ENCODE peak calls at places on chromosome 16, in four cellular contexts. I is kidney; M is adrenal gland; X is effector memory CD4-positive, alpha-beta T cell. S is an unnamed sample. For H3K4me1, the result is how much of the 10 kb centered on the place peaks cover.

GRCh38 chr16:12513057-12513790 is 290.5 kb downstream of the CPPED1 start:
- DNase-seq in I (no peak), M (no peak), X (no peak), S (no peak)

GRCh38 chr16:17196526-17196925 is 274.2 kb downstream of the XYLT1 start:
- DNase-seq in I (no peak), M (no peak), X (no peak), S (no peak)

GRCh38 chr16:48276102-48276501 is 28.8 kb upstream of the ABCC11 start:
- DNase-seq in I (no peak), M (peak), X (no peak), S (no peak)

GRCh38 chr16:1532081-1532760 is 1.2 kb upstream of the TMEM204 start:
- DNase-seq in I (peak), M (no peak), X (no peak), S (peak)

GRCh38 chr16:17519556-17519955 is 48.8 kb upstream of the XYLT1 start:
- DNase-seq in I (no peak), M (no peak), X (no peak), S (no peak)

GRCh38 chr16:27678955-27679354 is 129.0 kb downstream of the KATNIP start:
- DNase-seq in I (no peak), M (no peak), X (no peak), S (no peak)

GRCh38 chr16:1152123-1152638 is 725 bp upstream of the CACNA1H start:
- DNase-seq in I (no peak), M (no peak), X (no peak), S (no peak)

GRCh38 chr16:80936410-80936809 is 70.3 kb downstream of the CMC2 start:
- DNase-seq in I (no peak), M (no peak), X (no peak), S (no peak)

GRCh38 chr16:61887903-61888302 is 148.3 kb downstream of the CDH8 start:
- DNase-seq in I (no peak), M (peak), X (no peak), S (no peak)

DNA sequence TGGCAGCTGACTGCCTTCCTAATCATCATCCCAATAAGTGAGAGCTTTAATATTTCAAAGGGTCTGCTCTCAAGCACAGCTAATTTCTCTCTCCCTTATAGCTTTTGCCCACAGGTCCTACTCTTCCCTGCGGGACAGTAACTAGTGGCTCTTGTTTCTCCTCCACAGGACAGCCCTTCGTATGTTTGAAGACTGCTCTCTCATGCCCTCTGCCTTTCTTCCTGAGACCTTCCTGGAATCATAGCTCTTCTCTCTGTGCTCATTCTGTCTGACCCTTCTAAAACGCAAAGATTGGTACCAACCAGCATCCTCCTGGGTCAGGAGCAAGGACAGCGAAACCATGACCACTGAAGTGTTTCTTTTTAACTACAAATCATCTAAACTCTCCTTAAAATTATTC is 168.9 kb downstream of the GRIN2A start:
- DNase-seq in I (no peak), M (no peak), X (no peak), S (no peak)
- H3K27ac ChIP-seq in I (no peak), M (no peak), X (no peak), S (no peak)

GRCh38 chr16:2831203-2831602 is 1.1 kb downstream of the ZG16B start:
- DNase-seq in I (no peak), M (no peak), X (no peak), S (no peak)
- H3K4me1 ChIP-seq in I (under half), M (under half), X (under half), S (under half)

GRCh38 chr16:79644977-79645667 is 44.6 kb upstream of the MAF start:
- DNase-seq in I (no peak), M (no peak), X (no peak), S (no peak)

GRCh38 chr16:79642652-79643051 is 42.1 kb upstream of the MAF start:
- DNase-seq in I (no peak), M (no peak), X (no peak), S (no peak)

GRCh38 chr16:79648846-79649245 is 48.3 kb upstream of the MAF start:
- DNase-seq in I (no peak), M (no peak), X (no peak), S (no peak)

GRCh38 chr16:79647586-79647985 is 47.0 kb upstream of the MAF start:
- DNase-seq in I (no peak), M (no peak), X (no peak), S (no peak)

DNA sequence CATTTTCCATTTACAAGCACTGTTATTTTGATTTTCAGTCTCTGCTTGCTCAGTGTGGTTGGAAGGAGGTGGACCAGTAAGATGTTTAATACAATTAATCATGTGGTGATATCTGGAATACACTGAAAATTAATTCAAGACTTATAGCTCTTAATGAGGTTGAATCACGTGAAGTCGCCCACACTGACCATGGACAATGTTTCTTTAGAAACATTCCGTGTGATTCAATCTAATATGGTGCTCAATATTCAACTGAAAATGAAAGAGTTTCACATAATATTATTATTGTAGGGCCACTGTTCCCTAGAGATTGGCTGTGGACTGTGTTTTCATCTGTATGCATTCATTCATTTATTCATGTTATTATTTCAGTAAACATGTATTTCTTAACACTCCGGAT is 45.2 kb upstream of the MAF start:
- DNase-seq in I (no peak), M (no peak), X (no peak), S (no peak)
- H3K27ac ChIP-seq in I (no peak), M (no peak), X (no peak), S (no peak)

GRCh38 chr16:85541619-85542547 is 71.2 kb upstream of the GSE1 start:
- DNase-seq in I (peak), M (no peak), X (no peak), S (no peak)
- H3K4me1 ChIP-seq in I (under half), M (under half), X (under half), S (under half)

GRCh38 chr16:56295059-56295673 is 103.9 kb downstream of the GNAO1 start:
- DNase-seq in I (no peak), M (no peak), X (no peak), S (no peak)
- H3K27ac ChIP-seq in I (no peak), M (no peak), X (no peak), S (no peak)

DNA sequence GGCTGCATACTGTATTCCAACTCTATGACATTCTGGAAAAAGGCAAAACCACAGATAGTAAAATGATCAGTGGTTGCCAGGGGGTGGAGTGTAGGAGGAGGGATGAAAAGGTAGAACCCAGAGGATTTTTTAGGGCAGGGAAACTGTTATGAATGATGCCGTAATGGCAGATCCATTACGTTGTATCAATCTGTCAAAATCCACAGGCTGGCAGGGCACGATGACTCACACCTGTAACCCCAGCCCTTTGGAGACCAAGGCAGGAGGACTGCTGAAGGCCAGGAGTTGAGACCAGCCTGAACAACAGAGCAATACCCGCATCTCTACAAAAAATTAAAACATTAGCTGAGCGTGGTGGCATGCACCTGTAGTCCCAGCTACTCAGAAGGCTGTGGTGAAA is 91.8 kb downstream of the RMI2 start:
- DNase-seq in I (no peak), M (no peak), X (no peak), S (no peak)
- H3K4me1 ChIP-seq in I (under half), M (under half), X (under half), S (under half)

DNA sequence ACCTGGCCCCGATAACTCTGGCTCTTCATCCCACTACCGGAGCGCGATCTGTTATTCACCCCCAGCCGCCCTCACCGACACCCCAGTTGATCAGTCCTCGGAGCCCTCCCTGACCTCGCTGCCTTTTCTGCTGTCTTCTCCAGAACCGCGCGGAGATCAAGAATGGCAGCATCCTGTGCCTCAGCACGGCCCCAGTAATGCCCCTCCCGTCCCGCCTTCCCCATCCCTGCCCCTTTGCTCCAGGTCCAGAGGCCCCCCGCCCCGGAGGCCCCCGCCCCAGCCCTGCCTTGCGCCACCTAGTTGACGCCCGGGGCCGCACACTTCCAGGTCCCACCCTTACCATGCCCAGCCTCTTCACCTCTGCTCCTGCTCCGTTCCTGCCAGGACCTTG is 872 bp downstream of the ELMO3 start:
- DNase-seq in I (no peak), M (no peak), X (no peak), S (no peak)
- H3K27ac ChIP-seq in I (no peak), M (no peak), X (no peak), S (peak)

DNA sequence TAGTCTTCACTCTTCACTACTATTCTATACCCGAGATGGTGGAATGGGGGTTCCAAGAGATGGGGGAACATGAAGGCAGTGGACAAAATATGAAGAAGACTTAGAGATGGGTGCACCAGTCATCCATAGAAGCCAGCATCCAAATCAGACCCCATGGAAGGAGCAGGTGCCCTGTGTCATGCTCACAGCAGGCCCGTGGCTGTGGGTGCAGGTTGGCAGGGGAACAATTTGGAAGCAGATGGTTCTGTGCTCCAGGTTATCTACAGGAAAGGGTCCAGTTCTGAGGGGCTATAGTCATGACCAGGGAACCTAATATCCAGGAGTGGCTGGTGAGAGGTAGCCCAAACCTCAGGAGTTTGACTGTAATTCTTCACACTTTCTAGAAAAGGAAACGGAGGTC is 9.6 kb upstream of the LPCAT2 start:
- DNase-seq in I (no peak), M (no peak), X (no peak), S (no peak)
- H3K4me1 ChIP-seq in I (under half), M (under half), X (under half), S (under half)

DNA sequence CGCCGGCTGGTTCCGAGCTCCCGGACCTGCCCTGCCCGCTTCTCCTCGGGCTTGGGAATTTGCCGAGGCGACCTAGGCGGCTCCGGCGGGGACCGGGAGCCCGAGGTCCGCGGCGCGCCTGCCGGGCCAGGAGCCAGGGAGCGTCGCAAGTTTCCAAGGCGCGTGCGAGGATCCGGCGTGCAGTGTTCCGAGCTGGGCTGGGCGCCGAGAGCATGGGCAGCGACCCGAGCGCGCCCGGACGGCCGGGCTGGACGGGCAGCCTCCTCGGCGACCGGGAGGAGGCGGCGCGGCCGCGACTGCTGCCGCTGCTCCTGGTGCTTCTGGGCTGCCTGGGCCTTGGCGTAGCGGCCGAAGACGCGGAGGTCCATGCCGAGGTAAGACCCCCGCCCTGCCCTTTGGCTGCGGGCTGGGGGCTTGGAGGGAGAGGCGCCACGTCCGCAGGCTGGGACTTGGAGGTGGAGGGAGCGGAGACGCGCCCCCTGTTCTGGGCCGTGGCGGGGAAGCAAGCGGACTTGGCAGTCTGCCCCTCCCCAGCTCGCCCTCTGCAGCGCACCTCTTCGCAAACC is 668 bp downstream of the MMP15 start:
- DNase-seq in I (peak), M (peak), X (no peak), S (no peak)
- H3K27ac ChIP-seq in I (peak), M (peak), X (no peak), S (peak)

GRCh38 chr16:70706948-70707465 is 21.2 kb upstream of the MTSS2 start:
- DNase-seq in I (no peak), M (no peak), X (no peak), S (peak)
- H3K4me1 ChIP-seq in I (half or more), M (under half), X (under half), S (under half)